ENCODE peak calls at places on chromosomes 11 and 22, in four cellular contexts. B is IMR-90, U is mesendoderm, T is H1. C is an unnamed sample.

GRCh38 chr11:1225386-1226225 is 2.7 kb downstream of the MUC5B start:
- DNase-seq in B (no peak), U (no peak), T (peak), C (peak)

GRCh38 chr22:38727530-38728451 is 22.0 kb downstream of the GTPBP1 start:
- DNase-seq in T (no peak), U (no peak), B (no peak), C (no peak)

GRCh38 chr11:46309669-46310288 is 32.3 kb downstream of the CREB3L1 start:
- DNase-seq in T (no peak), U (peak), B (no peak), C (no peak)

GRCh38 chr11:103842795-103843194 is 193.6 kb upstream of the DDI1 start:
- DNase-seq in T (no peak), U (no peak), B (peak), C (no peak)

GRCh38 chr22:50670914-50671538 is 1.6 kb upstream of the SHANK3 start:
- DNase-seq in T (no peak), B (no peak), U (no peak), C (no peak)

GRCh38 chr22:32752868-32753520 is 48.5 kb upstream of the TIMP3 start:
- DNase-seq in T (no peak), B (peak), U (no peak), C (no peak)

GRCh38 chr22:37533995-37534394 is 14.8 kb upstream of the CARD10 start:
- DNase-seq in U (no peak), T (no peak), B (peak), C (no peak)

GRCh38 chr22:28395920-28396447 is 283.7 kb downstream of the TTC28 start:
- DNase-seq in T (no peak), B (peak), U (no peak), C (no peak)

GRCh38 chr22:25956801-25957200 is 212.5 kb upstream of the SEZ6L start:
- DNase-seq in T (no peak), B (no peak), U (no peak), C (no peak)

GRCh38 chr22:27843441-27843840 is 41.9 kb upstream of the MN1 start:
- DNase-seq in T (no peak), B (no peak), U (no peak), C (no peak)

DNA sequence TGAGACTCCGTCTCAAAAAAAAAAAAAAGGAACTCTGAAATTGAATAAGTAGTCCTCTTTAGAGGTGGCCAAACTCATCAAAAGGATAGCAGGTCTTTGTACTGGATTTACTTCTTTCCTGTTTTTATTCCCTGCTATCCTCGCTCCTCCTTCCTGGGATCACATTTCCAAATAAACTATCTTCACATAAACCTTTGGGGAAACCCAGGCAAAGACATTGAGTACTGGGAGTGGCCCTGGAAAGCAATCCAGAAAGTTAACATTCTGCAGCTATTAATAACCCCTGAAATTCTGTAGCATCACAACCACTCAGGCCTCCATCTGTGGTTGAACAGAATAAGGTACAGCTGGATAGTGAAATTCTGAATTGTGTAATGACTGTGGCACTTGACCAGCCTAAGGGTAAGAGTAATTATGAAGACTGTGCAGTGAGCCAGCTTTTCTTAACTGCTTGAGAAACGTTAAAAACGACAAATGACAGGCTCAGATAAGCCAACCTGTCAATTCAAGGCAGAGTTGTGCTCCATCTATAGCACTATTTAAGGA is 58.8 kb downstream of the ISX start:
- DNase-seq in T (no peak), B (no peak), U (no peak), C (no peak)
- H4K5ac ChIP-seq in T (no peak), B (no peak), U (no peak), C (no peak)

DNA sequence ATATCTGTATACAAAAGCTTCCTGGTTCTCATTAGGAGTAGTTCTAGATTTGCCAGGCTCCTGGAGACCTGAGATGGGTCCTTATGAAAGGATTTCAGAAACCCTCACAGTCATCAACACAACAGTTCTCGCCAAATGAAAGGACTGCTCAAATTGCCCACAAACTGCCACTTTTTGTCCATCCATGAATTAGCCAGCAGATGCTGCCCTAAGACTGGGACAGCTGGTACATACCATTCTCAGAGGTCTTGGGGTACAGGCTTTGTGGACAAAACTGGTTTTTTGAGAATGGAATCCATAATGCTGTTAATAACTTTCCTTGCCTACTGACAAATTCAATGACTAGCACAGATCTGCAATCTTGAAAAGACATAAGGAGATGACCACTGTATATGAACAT is 23.4 kb upstream of the BDNF start:
- DNase-seq in T (no peak), U (no peak), B (peak), C (no peak)
- H4K5ac ChIP-seq in T (no peak), U (no peak), B (no peak), C (no peak)

DNA sequence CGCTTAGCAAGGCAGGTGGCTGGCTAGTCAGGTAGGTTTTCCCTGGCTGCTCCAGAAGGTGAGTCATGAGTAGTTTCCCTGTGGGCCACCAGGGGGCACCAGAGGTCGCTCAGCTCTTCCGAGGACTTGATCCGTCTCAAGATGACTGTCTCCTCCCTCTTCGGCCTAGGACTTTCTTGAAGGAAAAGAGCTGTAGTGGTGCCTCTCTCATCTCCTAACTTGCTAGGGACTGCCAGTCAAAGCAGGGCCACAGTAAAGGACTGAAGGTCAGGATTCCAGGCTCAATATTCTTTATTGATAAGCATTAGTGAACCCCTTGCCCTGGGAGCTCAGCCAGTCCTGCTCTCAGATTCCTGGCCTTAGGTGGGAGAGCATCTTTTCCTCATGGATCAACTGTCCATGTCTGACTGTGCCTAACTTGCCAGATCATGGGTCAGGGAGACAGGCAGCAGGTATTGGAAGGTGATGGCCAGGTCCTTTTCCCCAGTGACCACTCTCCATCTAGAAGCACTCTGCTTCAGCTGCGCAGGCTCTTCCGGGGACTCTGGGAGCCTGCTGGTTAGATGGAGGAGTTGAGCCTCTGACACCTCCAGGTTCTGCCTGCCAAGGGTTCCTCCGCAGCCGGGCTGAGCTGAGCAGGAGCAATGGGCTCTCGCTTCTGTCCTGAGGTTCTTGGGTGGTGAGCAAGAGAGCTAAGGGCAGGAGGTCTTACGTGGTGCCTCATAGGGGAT is 1.9 kb downstream of the POLD4 start:
- DNase-seq in B (peak), U (peak), T (peak), C (peak)
- H4K5ac ChIP-seq in B (peak), U (no peak), T (no peak), C (no peak)

GRCh38 chr11:7639643-7640025 is 33.7 kb downstream of the CYB5R2 start:
- DNase-seq in T (no peak), U (peak), B (no peak), C (no peak)

GRCh38 chr11:7638710-7639642 is 34.3 kb downstream of the CYB5R2 start:
- DNase-seq in T (no peak), B (no peak), U (no peak), C (no peak)

GRCh38 chr11:7635137-7635536 is 38.2 kb downstream of the CYB5R2 start:
- DNase-seq in T (no peak), B (no peak), U (no peak), C (no peak)

GRCh38 chr11:7637447-7638157 is 35.7 kb downstream of the CYB5R2 start:
- DNase-seq in U (peak), B (peak), T (no peak), C (no peak)

DNA sequence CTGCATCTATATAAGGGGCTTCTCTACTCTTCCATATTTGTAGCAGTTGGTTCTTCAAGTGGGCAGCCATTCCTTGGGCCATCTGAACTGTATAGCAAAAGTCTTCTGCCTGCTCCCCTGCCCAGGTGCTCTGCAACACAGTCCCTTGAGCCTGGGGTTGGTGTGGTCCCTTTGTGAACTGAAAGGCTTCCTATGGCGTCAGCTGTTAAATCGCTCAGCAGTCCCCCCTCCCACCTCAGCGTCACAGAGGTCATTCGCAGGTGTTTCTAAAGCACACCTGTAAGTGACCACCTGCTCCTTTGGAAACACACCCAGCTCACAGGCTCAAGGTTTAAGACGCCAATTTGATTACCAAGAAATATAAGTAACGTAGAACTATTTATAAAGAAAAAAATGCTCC is 37.0 kb downstream of the CYB5R2 start:
- DNase-seq in B (no peak), U (no peak), T (no peak), C (no peak)
- H4K5ac ChIP-seq in B (no peak), U (no peak), T (no peak), C (no peak)

DNA sequence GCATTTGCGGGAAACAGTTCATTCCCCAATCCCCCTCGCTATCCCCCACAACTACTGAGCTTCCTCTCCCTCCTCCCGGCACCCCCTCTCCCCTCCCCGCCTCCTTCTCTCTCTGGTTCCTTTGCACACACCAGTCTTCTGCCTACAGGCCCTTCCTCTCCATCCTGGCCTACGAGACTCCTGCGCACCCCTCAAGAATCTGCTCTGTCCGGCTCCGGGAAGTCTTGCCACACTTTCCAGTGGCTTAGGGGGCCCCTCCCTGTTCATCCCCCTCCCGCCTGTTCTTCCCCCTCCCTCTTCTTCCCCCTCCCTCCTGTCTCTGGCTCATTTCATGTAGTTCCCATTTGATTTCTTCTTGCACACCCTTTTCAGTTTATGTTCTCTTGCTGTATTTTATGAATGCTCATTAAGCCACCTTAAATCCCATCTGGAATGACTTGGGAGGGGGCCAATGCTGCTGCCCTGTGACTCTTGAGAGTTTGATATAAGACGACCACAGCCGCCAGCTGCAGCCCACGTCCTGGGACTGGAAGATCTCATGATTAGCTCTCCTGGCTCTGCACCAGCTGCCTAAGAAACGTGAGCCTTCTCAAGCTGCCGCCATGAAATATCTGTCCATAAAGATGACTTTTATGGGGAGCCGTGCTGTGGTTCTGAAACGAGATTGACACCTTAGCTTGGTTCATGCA is 50.9 kb downstream of the RPS6KA4 start:
- DNase-seq in U (no peak), B (peak), T (no peak), C (no peak)
- H4K5ac ChIP-seq in U (no peak), B (no peak), T (no peak), C (no peak)

DNA sequence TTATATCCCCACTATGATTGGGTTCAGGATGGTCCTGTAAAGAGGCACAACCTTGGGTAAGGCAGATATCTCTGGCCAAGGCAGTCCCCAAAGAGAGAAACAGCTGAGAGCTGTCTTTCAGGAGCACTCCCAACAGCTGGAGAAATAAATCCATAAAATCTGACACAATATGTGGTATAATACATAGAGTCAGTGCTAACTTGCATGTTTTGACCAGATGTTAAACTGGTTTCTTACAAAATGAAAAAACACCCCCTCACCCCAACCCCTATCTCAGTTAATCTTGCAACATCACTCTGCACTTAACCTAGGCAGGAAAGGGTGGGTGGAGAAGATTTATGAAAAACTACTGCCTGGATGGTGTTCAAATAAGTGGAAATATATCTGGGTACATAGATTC is 43.9 kb upstream of the C11orf87 start:
- DNase-seq in T (no peak), B (no peak), U (no peak), C (no peak)
- H4K5ac ChIP-seq in T (no peak), B (no peak), U (no peak), C (no peak)

DNA sequence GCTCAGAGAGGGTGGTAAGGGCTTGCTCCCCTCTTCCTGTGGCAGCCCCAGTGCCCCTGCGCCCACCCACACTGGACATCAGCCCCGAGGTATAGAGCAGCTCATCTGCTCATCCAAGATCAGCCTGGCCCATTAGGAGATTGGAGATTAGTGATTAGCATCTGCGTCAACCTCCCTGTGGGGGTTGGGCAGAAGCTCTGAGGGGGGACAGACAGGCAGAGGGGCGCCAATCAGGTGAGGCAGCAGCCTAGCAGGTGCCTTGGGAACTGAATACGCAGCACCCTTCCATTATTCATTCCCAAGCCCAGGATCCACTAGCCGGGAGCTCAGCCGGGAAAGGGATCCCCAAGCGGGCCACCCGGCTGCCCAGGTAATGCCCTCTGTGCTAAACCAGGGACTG is 11.0 kb downstream of the SMTN start:
- DNase-seq in B (no peak), U (no peak), T (no peak), C (peak)
- H4K5ac ChIP-seq in B (no peak), U (no peak), T (no peak), C (no peak)

GRCh38 chr22:24759765-24760164 is 14.8 kb downstream of the PIWIL3 start:
- DNase-seq in B (no peak), U (no peak), T (no peak), C (no peak)
- H4K5ac ChIP-seq in B (no peak), U (no peak), T (no peak), C (no peak)

DNA sequence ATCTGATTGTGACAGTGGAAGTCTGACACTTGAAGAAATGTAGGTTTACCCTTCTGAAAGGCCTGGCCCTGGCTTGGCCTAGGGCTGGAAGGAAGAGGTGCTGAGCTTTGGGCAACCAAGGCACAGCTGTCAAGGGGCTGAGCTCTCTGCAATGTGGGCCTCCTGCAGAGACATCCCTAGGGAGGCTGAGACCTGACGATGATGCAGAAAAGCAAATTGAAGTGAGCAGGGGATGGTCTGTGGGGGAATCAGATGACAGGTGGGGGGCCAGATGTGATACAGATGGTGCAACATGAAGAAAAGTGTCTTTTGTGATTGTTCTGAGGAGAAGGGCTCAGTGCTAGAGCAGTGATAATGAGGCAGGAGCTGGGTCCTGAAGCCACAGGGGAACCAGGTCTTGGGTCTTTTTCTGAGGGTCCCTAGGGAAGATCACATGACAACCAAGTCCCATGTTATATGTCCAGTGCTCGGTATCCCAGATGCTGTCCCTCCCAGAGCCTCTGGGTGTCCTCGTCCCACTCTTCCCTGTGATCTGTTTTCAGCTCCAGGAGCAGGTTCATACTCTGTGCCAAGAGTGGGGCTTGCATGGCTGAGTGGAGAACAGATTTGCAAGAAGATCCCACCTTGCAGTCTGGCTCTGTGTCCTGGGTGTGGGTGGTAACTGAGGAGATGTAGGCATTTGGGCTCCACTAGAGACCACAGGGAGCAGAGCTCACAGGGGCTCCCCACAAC is 79.9 kb upstream of the VPREB1 start:
- DNase-seq in B (no peak), U (peak), T (no peak), C (no peak)
- H4K5ac ChIP-seq in B (no peak), U (no peak), T (no peak), C (no peak)

DNA sequence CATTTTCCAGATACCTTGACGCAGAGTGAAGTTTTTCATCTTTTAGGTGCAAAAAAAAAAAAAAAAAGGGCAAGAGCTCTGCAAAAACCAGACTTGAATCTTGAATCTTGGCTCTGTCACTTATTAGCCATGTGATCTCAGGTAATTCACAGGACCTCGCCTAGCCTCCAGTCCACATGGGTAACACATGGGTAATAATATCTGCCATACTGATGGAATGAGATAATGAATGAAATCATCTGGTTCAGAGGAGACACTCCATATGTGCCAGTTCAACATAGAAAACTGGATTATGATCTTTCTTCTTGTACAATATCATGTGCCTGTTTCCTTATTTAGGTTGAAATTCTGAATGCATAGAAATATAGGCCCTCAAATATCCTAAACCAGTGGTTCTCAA is 8.6 kb upstream of the AMOTL1 start:
- DNase-seq in U (no peak), T (no peak), B (no peak), C (no peak)
- H4K5ac ChIP-seq in U (no peak), T (no peak), B (no peak), C (no peak)